ENCODE peak calls at places on chromosomes 12 and 14, in four cellular contexts. U is CD4-positive, alpha-beta T cell; P is tibial artery; A is GM12878. I is an unnamed sample. For H3K9me3, the result is how much of the 10 kb centered on the place peaks cover.

GRCh38 chr12:52566847-52567291 is 6.8 kb downstream of the KRT74 start:
- DNase-seq in U (no peak), P (no peak), A (no peak), I (no peak)

GRCh38 chr14:49984419-49984818 is 91.5 kb downstream of the ARF6 start:
- DNase-seq in U (no peak), P (no peak), A (no peak), I (no peak)

GRCh38 chr14:68795602-68796417 is 2.9 kb upstream of the ZFP36L1 start:
- DNase-seq in U (peak), P (peak), A (no peak), I (peak)

GRCh38 chr12:1993871-1994371 is 10.3 kb downstream of the DCP1B start:
- DNase-seq in U (no peak), P (no peak), A (no peak), I (no peak)

GRCh38 chr12:113041560-113041959 is 15.0 kb upstream of the DTX1 start:
- DNase-seq in U (no peak), P (no peak), A (no peak), I (no peak)

GRCh38 chr14:37246427-37246829 is 48.7 kb downstream of the MIPOL1 start:
- DNase-seq in U (no peak), P (no peak), A (no peak), I (no peak)

GRCh38 chr14:30064454-30064853 is 136.8 kb upstream of the PRKD1 start:
- DNase-seq in U (no peak), P (no peak), A (no peak), I (no peak)

GRCh38 chr12:120466560-120467315 is 2.8 kb downstream of the SRSF9 start:
- DNase-seq in U (peak), P (no peak), A (no peak), I (peak)

GRCh38 chr12:76480800-76481199 is 78.8 kb downstream of the OSBPL8 start:
- DNase-seq in U (no peak), P (no peak), A (no peak), I (no peak)

GRCh38 chr12:22276846-22277245 is 57.7 kb downstream of the ST8SIA1 start:
- DNase-seq in U (no peak), P (no peak), A (no peak), I (no peak)

GRCh38 chr14:101876539-101876938 is 87.8 kb upstream of the DYNC1H1 start:
- DNase-seq in U (peak), P (peak), A (peak), I (peak)

GRCh38 chr12:21073822-21074460 is 57.1 kb upstream of the SLCO1B1 start:
- DNase-seq in U (no peak), P (no peak), A (no peak), I (no peak)

GRCh38 chr12:41743835-41744234 is 400.8 kb downstream of the GXYLT1 start:
- DNase-seq in U (no peak), P (no peak), A (no peak), I (no peak)

GRCh38 chr12:55797068-55797467 is 20.5 kb downstream of the SARNP start:
- DNase-seq in U (no peak), P (no peak), A (no peak), I (no peak)

GRCh38 chr12:49903700-49904423 is at the start of gene FAIM2:
- DNase-seq in U (peak), P (peak), A (no peak), I (peak)

GRCh38 chr12:107983871-107984480 is 145.1 kb upstream of the WSCD2 start:
- DNase-seq in U (no peak), P (no peak), A (no peak), I (no peak)

GRCh38 chr14:85416771-85417170 is 113.2 kb upstream of the FLRT2 start:
- DNase-seq in U (no peak), P (no peak), A (no peak), I (no peak)

GRCh38 chr14:96508900-96509299 is 6.7 kb downstream of the PAPOLA start:
- DNase-seq in U (no peak), P (no peak), A (no peak), I (no peak)

GRCh38 chr12:79643821-79644220 is 46.9 kb downstream of the PAWR start:
- DNase-seq in U (no peak), P (no peak), A (no peak), I (no peak)

GRCh38 chr14:25516838-25517237 is 466.9 kb upstream of the STXBP6 start:
- DNase-seq in U (no peak), P (no peak), A (no peak), I (no peak)

GRCh38 chr14:52797653-52798052 is 6.2 kb upstream of the GNPNAT1 start:
- DNase-seq in U (no peak), P (no peak), A (no peak), I (no peak)

GRCh38 chr14:56423591-56423991 is 156.0 kb upstream of the TMEM260 start:
- DNase-seq in U (no peak), P (no peak), A (no peak), I (no peak)

GRCh38 chr12:24463392-24463791 is 485.5 kb downstream of the BCAT1 start:
- DNase-seq in U (no peak), P (no peak), A (no peak), I (no peak)

GRCh38 chr12:110577717-110578521 is 5.2 kb downstream of the PPTC7 start:
- DNase-seq in U (no peak), P (no peak), A (peak), I (no peak)

DNA sequence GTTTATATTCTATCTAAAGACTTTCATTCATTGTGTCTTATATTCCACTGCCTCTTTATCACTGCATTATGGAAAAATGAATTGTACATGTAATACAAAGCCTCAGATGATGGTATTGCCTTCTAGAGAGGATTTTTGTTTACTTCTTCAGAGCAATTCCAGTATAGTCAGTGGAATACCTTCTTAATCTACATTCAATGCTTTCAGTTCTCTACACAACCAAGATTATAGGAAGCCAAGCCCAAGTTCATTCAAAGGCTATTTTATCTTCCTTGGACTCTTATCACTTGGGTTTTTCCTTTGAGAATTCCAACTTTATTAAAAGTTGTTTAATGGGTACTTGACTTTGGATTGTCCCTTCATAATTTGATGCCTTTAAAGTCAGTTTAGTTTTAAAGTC is 1971.0 kb upstream of the FLRT2 start:
- DNase-seq in U (no peak), P (no peak), A (no peak), I (no peak)
- H3K9me3 ChIP-seq in U (under half), P (under half), A (under half), I (under half)

GRCh38 chr12:38204831-38205230 is 111.7 kb upstream of the ALG10B start:
- DNase-seq in U (no peak), P (no peak), A (no peak), I (no peak)
- H3K9me3 ChIP-seq in U (under half), P (under half), A (under half), I (under half)

GRCh38 chr12:34119366-34119765 is 97.1 kb downstream of the ALG10 start:
- DNase-seq in U (no peak), P (no peak), A (no peak), I (no peak)
- H3K9me3 ChIP-seq in U (under half), P (under half), A (under half), I (under half)

GRCh38 chr12:90280564-90281058 is 572.0 kb upstream of the ATP2B1 start:
- DNase-seq in U (no peak), P (no peak), A (peak), I (no peak)

GRCh38 chr12:90280033-90280432 is 571.4 kb upstream of the ATP2B1 start:
- DNase-seq in U (no peak), P (no peak), A (no peak), I (no peak)

DNA sequence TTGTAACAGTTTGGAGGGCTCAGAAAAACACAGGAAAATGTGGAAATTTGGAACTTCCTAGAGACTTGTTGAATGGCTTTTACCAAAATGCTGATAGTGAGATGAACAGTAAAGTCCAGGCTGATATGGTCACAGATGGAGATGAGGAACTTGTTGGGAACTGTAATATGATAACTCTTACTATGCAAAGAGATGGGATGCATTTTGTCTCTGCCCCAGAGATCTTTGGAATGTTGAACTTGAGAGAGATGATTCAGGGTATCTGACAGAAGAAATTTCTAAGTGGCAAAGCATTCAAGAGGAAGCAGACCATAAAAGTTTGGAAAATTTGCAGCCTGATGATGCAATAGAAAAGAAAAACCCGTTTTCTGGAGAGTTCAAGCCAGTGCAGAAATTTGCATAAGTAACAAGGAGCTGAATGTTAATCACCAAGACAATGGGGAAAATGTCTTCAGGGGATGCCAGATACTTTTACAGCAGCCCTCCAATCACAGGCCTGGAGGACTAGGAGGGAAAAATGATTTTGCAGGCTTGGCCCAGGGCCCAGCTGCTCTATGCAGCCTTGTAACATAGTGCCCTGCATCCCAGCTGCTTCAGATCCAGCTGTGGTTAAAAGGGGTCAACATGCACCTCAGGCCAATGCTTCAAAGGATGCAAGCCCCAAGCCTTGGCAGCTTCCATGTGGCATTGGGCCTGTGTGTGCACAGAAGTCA is 572.7 kb upstream of the ATP2B1 start:
- DNase-seq in U (no peak), P (no peak), A (no peak), I (no peak)
- H3K9me3 ChIP-seq in U (under half), P (under half), A (under half), I (under half)

GRCh38 chr14:32021341-32021740 is 55.8 kb upstream of the ARHGAP5 start:
- DNase-seq in U (no peak), P (no peak), A (no peak), I (no peak)

GRCh38 chr14:32017587-32017986 is 59.5 kb upstream of the ARHGAP5 start:
- DNase-seq in U (no peak), P (no peak), A (no peak), I (no peak)

GRCh38 chr14:32018391-32019092 is 58.6 kb upstream of the ARHGAP5 start:
- DNase-seq in U (no peak), P (no peak), A (no peak), I (no peak)

GRCh38 chr14:32020882-32021281 is 56.2 kb upstream of the ARHGAP5 start:
- DNase-seq in U (no peak), P (no peak), A (no peak), I (no peak)

DNA sequence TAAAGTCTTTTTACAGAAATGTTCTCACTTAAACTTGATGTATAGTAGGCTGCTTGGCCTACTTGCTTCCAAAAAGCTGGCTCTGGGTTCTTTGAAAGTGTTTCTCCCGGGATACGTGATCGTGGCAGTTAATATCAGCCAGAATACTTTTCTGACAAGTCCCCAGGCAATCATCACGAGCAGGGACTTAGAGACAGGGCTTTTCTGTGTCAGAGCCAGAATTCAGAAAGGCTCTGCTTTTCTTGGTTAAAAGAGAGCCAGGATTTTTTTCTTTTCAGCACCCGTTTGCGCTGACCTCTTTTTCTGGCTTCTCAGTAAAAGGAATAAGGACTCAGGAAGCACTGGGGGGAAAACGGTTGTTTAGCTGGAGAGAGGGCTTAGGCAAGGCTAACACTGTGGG is 57.8 kb upstream of the ARHGAP5 start:
- DNase-seq in U (no peak), P (no peak), A (no peak), I (no peak)
- H3K9me3 ChIP-seq in U (under half), P (under half), A (under half), I (under half)

GRCh38 chr12:117468016-117468415 is 106.6 kb upstream of the NOS1 start:
- DNase-seq in U (no peak), P (no peak), A (no peak), I (no peak)
- H3K9me3 ChIP-seq in U (under half), P (under half), A (under half), I (under half)

DNA sequence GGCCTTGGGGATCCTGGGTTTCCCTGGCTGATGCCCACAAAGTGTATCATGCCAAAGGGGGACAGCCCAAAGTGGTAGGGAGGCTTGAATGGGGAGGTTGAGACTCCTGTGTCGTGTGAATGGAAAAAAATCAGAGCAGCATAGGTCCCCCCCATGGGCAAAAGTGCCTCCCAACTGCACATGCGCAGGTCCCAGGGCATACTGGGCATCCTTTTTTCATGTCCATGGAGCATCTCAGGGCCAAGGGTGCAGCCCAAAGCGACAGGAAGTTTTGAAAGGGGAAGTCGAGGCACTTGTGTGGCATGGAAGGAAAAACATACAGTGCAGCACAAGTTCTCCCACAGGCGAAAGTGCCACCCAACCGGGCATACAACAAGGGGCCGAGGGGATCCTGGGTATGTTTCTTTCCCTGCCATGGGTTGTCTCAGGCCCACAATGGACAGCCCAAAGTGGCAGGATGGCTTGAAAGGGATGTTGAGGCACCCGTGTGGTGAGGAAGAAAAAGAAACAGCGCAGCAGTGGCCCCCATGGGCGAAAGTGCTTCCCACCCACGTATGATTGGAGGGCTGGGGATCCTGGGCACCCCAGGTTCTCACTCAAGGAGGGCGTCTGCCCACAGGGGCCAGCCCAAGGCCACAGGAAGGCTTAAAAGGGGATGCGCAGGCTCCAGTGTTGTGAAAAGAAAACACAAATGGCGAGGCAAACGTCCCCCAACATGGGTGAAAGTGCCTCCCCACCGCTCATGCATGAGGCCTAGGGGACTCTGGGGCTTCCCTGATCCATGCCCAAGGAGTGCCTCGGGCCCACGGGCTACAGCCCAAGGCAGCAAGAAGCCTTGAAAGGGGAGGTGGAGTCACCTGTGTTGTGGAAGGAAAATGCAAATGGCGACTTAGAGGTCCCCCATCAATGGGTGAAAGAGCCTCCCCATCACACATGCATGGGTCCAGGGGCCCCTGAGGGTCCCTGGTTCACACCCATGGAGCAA is 573.7 kb downstream of the ALG10 start:
- DNase-seq in U (no peak), P (peak), A (no peak), I (no peak)
- H3K9me3 ChIP-seq in U (half or more), P (under half), A (under half), I (under half)

I was measured in T-helper 17 cell.